ENCODE peak calls at places on chromosomes 11 and 22, in eight cellular contexts. V is kidney; E is astrocyte of the spinal cord; L is H7; S is BJ; I is activated naive CD8-positive, alpha-beta T cell treated with anti-CD3 and anti-CD28 coated beads, Interleukin-2, amount 50 U/mL, for 24 hours; Q is mucosa of descending colon; W is left ventricle myocardium superior. J is an unnamed sample.

GRCh38 chr11:64100345-64100744 is 64.6 kb downstream of the FLRT1 start:
- DNase-seq in W (no peak), V (no peak), Q (no peak), S (no peak), E (no peak), I (no peak), L (peak), J (no peak)

GRCh38 chr11:132715041-132715440 is 817.3 kb downstream of the OPCML start:
- DNase-seq in W (no peak), I (no peak), L (no peak), E (no peak), V (no peak), Q (no peak), S (no peak), J (no peak)

GRCh38 chr11:38182126-38182907 is 1584.3 kb upstream of the RAG2 start:
- DNase-seq in Q (no peak), L (no peak), I (no peak), S (peak), V (no peak), E (no peak), W (no peak), J (no peak)

GRCh38 chr11:60953781-60954180 is 1.8 kb upstream of the SLC15A3 start:
- DNase-seq in E (no peak), L (no peak), S (no peak), W (no peak), Q (no peak), V (no peak), I (no peak), J (no peak)

GRCh38 chr11:43823851-43824250 is 56.8 kb upstream of the ALKBH3 start:
- DNase-seq in Q (no peak), L (no peak), W (no peak), I (no peak), V (no peak), S (no peak), E (no peak), J (no peak)

GRCh38 chr11:135027461-135027860 is 615.4 kb upstream of the B3GAT1 start:
- DNase-seq in I (peak), Q (peak), W (peak), V (no peak), L (peak), E (peak), S (no peak), J (peak)

GRCh38 chr11:33533668-33534067 is 167.0 kb downstream of the C11orf91 start:
- DNase-seq in L (no peak), Q (no peak), E (peak), I (no peak), S (no peak), W (no peak), V (no peak), J (no peak)

GRCh38 chr22:37229012-37229804 is 14.9 kb downstream of the RAC2 start:
- DNase-seq in Q (no peak), E (peak), V (no peak), L (peak), W (no peak), I (peak), S (peak), J (no peak)

GRCh38 chr11:95074806-95075563 is 8.3 kb downstream of the SRSF8 start:
- DNase-seq in W (peak), I (no peak), Q (peak), E (no peak), S (no peak), L (no peak), V (peak), J (peak)